ENCODE peak calls at places on chromosomes 6 and 20, in four cellular contexts. One of them, this sample, is unnamed.

GRCh38 chr6:100116409-100117194 is 122.6 kb upstream of the MCHR2 start:
- ATAC-seq in K562: peak
- ATAC-seq in HepG2: peak
- ATAC-seq in A549: peak
- ATAC-seq in this sample: no peak

GRCh38 chr6:134464690-134465411 is 146.9 kb upstream of the SGK1 start:
- ATAC-seq in K562: no peak
- ATAC-seq in HepG2: no peak
- ATAC-seq in A549: peak
- ATAC-seq in this sample: no peak

GRCh38 chr6:111576302-111576701 is 29.4 kb downstream of the TRAF3IP2 start:
- ATAC-seq in K562: no peak
- ATAC-seq in HepG2: no peak
- ATAC-seq in A549: no peak
- ATAC-seq in this sample: no peak

GRCh38 chr20:63441136-63441776 is 31.2 kb downstream of the KCNQ2 start:
- ATAC-seq in K562: no peak
- ATAC-seq in HepG2: no peak
- ATAC-seq in A549: no peak
- ATAC-seq in this sample: no peak

GRCh38 chr6:3523966-3524365 is 67.1 kb upstream of the SLC22A23 start:
- ATAC-seq in K562: no peak
- ATAC-seq in HepG2: no peak
- ATAC-seq in A549: no peak
- ATAC-seq in this sample: no peak

GRCh38 chr6:111854683-111855082 is 18.6 kb downstream of the FYN start:
- ATAC-seq in K562: no peak
- ATAC-seq in HepG2: no peak
- ATAC-seq in A549: no peak
- ATAC-seq in this sample: no peak

GRCh38 chr6:85453490-85453889 is 3.6 kb downstream of the NT5E start:
- ATAC-seq in K562: no peak
- ATAC-seq in HepG2: no peak
- ATAC-seq in A549: no peak
- ATAC-seq in this sample: no peak

GRCh38 chr6:118748311-118749062 is 97.1 kb upstream of the CEP85L start:
- ATAC-seq in K562: peak
- ATAC-seq in HepG2: peak
- ATAC-seq in A549: no peak
- ATAC-seq in this sample: peak

GRCh38 chr6:4607793-4608192 is 168.4 kb upstream of the CDYL start:
- ATAC-seq in K562: no peak
- ATAC-seq in HepG2: no peak
- ATAC-seq in A549: no peak
- ATAC-seq in this sample: no peak

GRCh38 chr6:141780296-141780695 is 352.4 kb upstream of the GJE1 start:
- ATAC-seq in K562: no peak
- ATAC-seq in HepG2: no peak
- ATAC-seq in A549: no peak
- ATAC-seq in this sample: no peak

GRCh38 chr6:11806561-11807317 is 28.1 kb upstream of the ADTRP start:
- ATAC-seq in K562: no peak
- ATAC-seq in HepG2: no peak
- ATAC-seq in A549: no peak
- ATAC-seq in this sample: no peak

GRCh38 chr20:37941332-37941731 is 38.4 kb downstream of the VSTM2L start:
- ATAC-seq in K562: peak
- ATAC-seq in HepG2: peak
- ATAC-seq in A549: peak
- ATAC-seq in this sample: no peak

GRCh38 chr6:133542056-133542821 is 301.1 kb downstream of the EYA4 start:
- ATAC-seq in K562: no peak
- ATAC-seq in HepG2: no peak
- ATAC-seq in A549: no peak
- ATAC-seq in this sample: no peak

GRCh38 chr6:119493980-119494379 is 144.4 kb upstream of the MAN1A1 start:
- ATAC-seq in K562: no peak
- ATAC-seq in HepG2: peak
- ATAC-seq in A549: no peak
- ATAC-seq in this sample: no peak

GRCh38 chr6:138957484-138957883 is 30.6 kb downstream of the REPS1 start:
- ATAC-seq in K562: peak
- ATAC-seq in HepG2: peak
- ATAC-seq in A549: no peak
- ATAC-seq in this sample: no peak

GRCh38 chr20:608970-609369 is 1.1 kb downstream of the TCF15 start:
- ATAC-seq in K562: no peak
- ATAC-seq in HepG2: no peak
- ATAC-seq in A549: no peak
- ATAC-seq in this sample: no peak

GRCh38 chr20:609371-609964 is 641 bp downstream of the TCF15 start:
- ATAC-seq in K562: no peak
- ATAC-seq in HepG2: no peak
- ATAC-seq in A549: no peak
- ATAC-seq in this sample: no peak

GRCh38 chr20:610130-611046 is at the start of gene TCF15:
- ATAC-seq in K562: peak
- ATAC-seq in HepG2: no peak
- ATAC-seq in A549: no peak
- ATAC-seq in this sample: peak

GRCh38 chr20:611843-612185 is 1.7 kb upstream of the TCF15 start:
- ATAC-seq in K562: no peak
- ATAC-seq in HepG2: peak
- ATAC-seq in A549: no peak
- ATAC-seq in this sample: no peak

GRCh38 chr20:611047-611842 is 1.1 kb upstream of the TCF15 start:
- ATAC-seq in K562: no peak
- ATAC-seq in HepG2: peak
- ATAC-seq in A549: no peak
- ATAC-seq in this sample: no peak
- H3K4me3 ChIP-seq in K562: no peak
- H3K4me3 ChIP-seq in HepG2: no peak
- H3K4me3 ChIP-seq in A549: no peak
- H3K4me3 ChIP-seq in this sample: peak

GRCh38 chr6:41072836-41073202 is at the start of gene NFYA:
- ATAC-seq in K562: peak
- ATAC-seq in HepG2: peak
- ATAC-seq in A549: peak
- ATAC-seq in this sample: peak

GRCh38 chr6:41071501-41071922 is 644 bp downstream of the OARD1 start:
- ATAC-seq in K562: no peak
- ATAC-seq in HepG2: no peak
- ATAC-seq in A549: no peak
- ATAC-seq in this sample: no peak

GRCh38 chr6:41073203-41073967 is 611 bp downstream of the NFYA start:
- ATAC-seq in K562: peak
- ATAC-seq in HepG2: peak
- ATAC-seq in A549: peak
- ATAC-seq in this sample: no peak

GRCh38 chr6:41073968-41074691 is 1.4 kb downstream of the NFYA start:
- ATAC-seq in K562: no peak
- ATAC-seq in HepG2: no peak
- ATAC-seq in A549: no peak
- ATAC-seq in this sample: no peak

GRCh38 chr6:41071923-41072835 is at the start of gene OARD1:
- ATAC-seq in K562: peak
- ATAC-seq in HepG2: peak
- ATAC-seq in A549: peak
- ATAC-seq in this sample: peak
- TF ChIP-seq EP300 in K562: peak
- TF ChIP-seq EP300 in HepG2: no peak
- TF ChIP-seq EP300 in A549: no peak
- TF ChIP-seq EP300 in this sample: no peak

GRCh38 chr6:156822747-156823206 is 45.6 kb downstream of the ARID1B start:
- ATAC-seq in K562: peak
- ATAC-seq in HepG2: peak
- ATAC-seq in A549: no peak
- ATAC-seq in this sample: no peak
- H3K4me3 ChIP-seq in K562: no peak
- H3K4me3 ChIP-seq in HepG2: no peak
- H3K4me3 ChIP-seq in A549: no peak
- H3K4me3 ChIP-seq in this sample: no peak

GRCh38 chr20:47795214-47795667 is 10.0 kb upstream of the SULF2 start:
- ATAC-seq in K562: no peak
- ATAC-seq in HepG2: no peak
- ATAC-seq in A549: peak
- ATAC-seq in this sample: peak

GRCh38 chr20:47790032-47790965 is 5.0 kb upstream of the SULF2 start:
- ATAC-seq in K562: no peak
- ATAC-seq in HepG2: no peak
- ATAC-seq in A549: no peak
- ATAC-seq in this sample: no peak

GRCh38 chr20:47789081-47789998 is 4.1 kb upstream of the SULF2 start:
- ATAC-seq in K562: no peak
- ATAC-seq in HepG2: no peak
- ATAC-seq in A549: no peak
- ATAC-seq in this sample: no peak

GRCh38 chr20:47791084-47791599 is 5.9 kb upstream of the SULF2 start:
- ATAC-seq in K562: no peak
- ATAC-seq in HepG2: no peak
- ATAC-seq in A549: no peak
- ATAC-seq in this sample: no peak

GRCh38 chr20:47792021-47792618 is 6.8 kb upstream of the SULF2 start:
- ATAC-seq in K562: no peak
- ATAC-seq in HepG2: peak
- ATAC-seq in A549: peak
- ATAC-seq in this sample: peak
- TF ChIP-seq EP300 in K562: no peak
- TF ChIP-seq EP300 in HepG2: no peak
- TF ChIP-seq EP300 in A549: no peak
- TF ChIP-seq EP300 in this sample: no peak

This sample was measured in gastroesophageal sphincter.